ENCODE peak calls at places on chromosomes 6 and 20, in six cellular contexts. One of them, this sample, is unnamed.
A peak's percentile ranks its signal among the peaks of the same experiment; 100 is the strongest.

GRCh38 chr6:62746968-62747367 is 460.9 kb upstream of the KHDRBS2 start:
- DNase-seq in left lung: no peak
- DNase-seq in body of pancreas: no peak
- DNase-seq in Peyer's patch: no peak
- DNase-seq in NT2/D1: no peak
- DNase-seq in HepG2: no peak
- DNase-seq in this sample: no peak

GRCh38 chr6:77136086-77136485 is 327.2 kb downstream of the HTR1B start:
- DNase-seq in body of pancreas: no peak
- DNase-seq in Peyer's patch: no peak
- DNase-seq in HepG2: no peak
- DNase-seq in left lung: no peak
- DNase-seq in NT2/D1: no peak
- DNase-seq in this sample: no peak

GRCh38 chr6:113068569-113068968 is 721.4 kb downstream of the RFPL4B start:
- DNase-seq in Peyer's patch: no peak
- DNase-seq in body of pancreas: no peak
- DNase-seq in HepG2: no peak
- DNase-seq in left lung: no peak
- DNase-seq in NT2/D1: no peak
- DNase-seq in this sample: no peak

GRCh38 chr6:105994522-105995402 is 91.4 kb upstream of the PRDM1 start:
- DNase-seq in body of pancreas: peak; percentile 47
- DNase-seq in Peyer's patch: peak; percentile 58
- DNase-seq in HepG2: no peak
- DNase-seq in NT2/D1: no peak
- DNase-seq in left lung: peak; percentile 71
- DNase-seq in this sample: peak; percentile 25

GRCh38 chr6:111631930-111632460 is 26.3 kb upstream of the TRAF3IP2 start:
- DNase-seq in left lung: no peak
- DNase-seq in HepG2: no peak
- DNase-seq in body of pancreas: peak; percentile 30
- DNase-seq in Peyer's patch: no peak
- DNase-seq in NT2/D1: no peak
- DNase-seq in this sample: no peak

GRCh38 chr6:37582309-37582708 is 82.6 kb upstream of the CCDC167 start:
- DNase-seq in Peyer's patch: no peak
- DNase-seq in body of pancreas: no peak
- DNase-seq in left lung: no peak
- DNase-seq in NT2/D1: no peak
- DNase-seq in HepG2: no peak
- DNase-seq in this sample: no peak

GRCh38 chr20:60800185-60800584 is 451.9 kb upstream of the CDH4 start:
- DNase-seq in HepG2: no peak
- DNase-seq in body of pancreas: no peak
- DNase-seq in NT2/D1: no peak
- DNase-seq in Peyer's patch: no peak
- DNase-seq in left lung: no peak
- DNase-seq in this sample: no peak

GRCh38 chr6:29827579-29828470 is at the start of gene HLA-G:
- DNase-seq in Peyer's patch: no peak
- DNase-seq in left lung: no peak
- DNase-seq in HepG2: no peak
- DNase-seq in body of pancreas: no peak
- DNase-seq in NT2/D1: no peak
- DNase-seq in this sample: no peak

GRCh38 chr6:47392251-47392650 is 82.5 kb upstream of the TNFRSF21 start:
- DNase-seq in Peyer's patch: no peak
- DNase-seq in HepG2: no peak
- DNase-seq in left lung: no peak
- DNase-seq in NT2/D1: peak; percentile 18
- DNase-seq in body of pancreas: no peak
- DNase-seq in this sample: no peak

DNA sequence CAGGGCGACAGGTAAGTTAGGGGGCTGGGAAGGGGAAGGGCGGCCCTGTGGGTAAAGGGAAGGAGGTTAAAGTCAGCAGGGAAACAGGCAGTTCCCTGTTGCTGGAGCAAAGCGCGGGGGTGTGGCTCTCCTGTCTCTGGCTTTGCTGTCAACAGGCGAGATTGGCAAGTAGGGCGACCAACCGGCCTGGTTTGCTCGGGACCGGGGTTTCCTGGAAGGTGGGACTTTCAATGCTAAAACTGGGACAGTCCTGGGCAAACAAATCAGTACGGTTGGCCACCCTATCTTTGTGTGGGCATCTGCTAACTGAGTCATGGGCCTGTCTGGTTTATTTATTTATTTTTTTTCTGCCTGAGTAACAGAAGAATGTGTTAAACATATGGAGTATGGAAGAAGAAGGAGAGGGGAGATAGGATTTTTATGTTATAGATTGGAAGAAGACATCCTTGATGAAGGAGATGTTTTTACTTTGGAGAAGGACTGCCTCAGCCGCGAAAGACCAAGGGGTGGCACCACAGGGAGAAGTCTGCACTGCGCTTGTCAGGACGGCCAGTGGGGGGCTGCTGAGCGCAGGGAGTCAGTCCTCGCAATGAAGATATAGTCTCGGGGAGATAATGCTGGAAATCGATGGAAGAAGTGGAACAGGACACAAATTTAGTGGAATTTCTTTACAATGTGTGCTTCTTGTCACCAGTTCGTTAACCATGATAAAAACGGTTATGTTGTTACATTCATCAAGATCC is 43.4 kb upstream of the ESR1 start:
- DNase-seq in HepG2: peak; percentile 46
- DNase-seq in body of pancreas: peak; percentile 94
- DNase-seq in NT2/D1: peak; percentile 9
- DNase-seq in Peyer's patch: peak; percentile 34
- DNase-seq in left lung: peak; percentile 93
- DNase-seq in this sample: no peak
- H3K4me3 ChIP-seq in HepG2: no peak overlapping the region
- H3K4me3 ChIP-seq in body of pancreas: no peak overlapping the region
- H3K4me3 ChIP-seq in NT2/D1: no peak overlapping the region
- H3K4me3 ChIP-seq in Peyer's patch: no peak overlapping the region
- H3K4me3 ChIP-seq in left lung: peak overlapping the region; percentile 11
- H3K4me3 ChIP-seq in this sample: no peak overlapping the region

DNA sequence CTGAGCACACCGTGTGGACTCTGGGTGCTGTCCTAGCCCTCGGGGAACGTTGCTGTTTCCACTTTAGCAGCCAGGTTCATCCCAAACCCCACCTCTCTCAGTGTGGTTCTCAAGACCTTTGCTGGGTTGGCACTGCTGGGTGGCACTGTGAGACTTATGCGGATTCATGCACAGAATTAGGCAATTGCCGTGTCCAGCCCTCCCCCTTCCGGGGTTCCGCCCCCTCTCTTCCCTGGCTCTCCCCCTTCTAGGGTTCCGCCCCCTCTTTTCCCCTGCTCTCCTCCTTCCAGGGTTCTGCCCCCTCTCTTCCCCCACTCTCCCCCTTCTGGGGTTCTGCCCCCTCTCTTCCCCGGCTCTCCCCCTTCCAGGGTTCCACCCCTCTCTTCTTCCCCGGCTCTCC is 39.8 kb upstream of the SLCO4A1 start:
- DNase-seq in HepG2: no peak
- DNase-seq in body of pancreas: peak; percentile 55
- DNase-seq in NT2/D1: no peak
- DNase-seq in Peyer's patch: no peak
- DNase-seq in left lung: peak; percentile 80
- DNase-seq in this sample: no peak
- H3K4me3 ChIP-seq in HepG2: no peak overlapping the region
- H3K4me3 ChIP-seq in body of pancreas: no peak overlapping the region
- H3K4me3 ChIP-seq in NT2/D1: no peak overlapping the region
- H3K4me3 ChIP-seq in Peyer's patch: peak overlapping the region; percentile 24
- H3K4me3 ChIP-seq in left lung: peak overlapping the region; percentile 24
- H3K4me3 ChIP-seq in this sample: peak overlapping the region; percentile 59

GRCh38 chr6:16697437-16698162 is 63.7 kb downstream of the ATXN1 start:
- DNase-seq in Peyer's patch: no peak
- DNase-seq in body of pancreas: no peak
- DNase-seq in left lung: no peak
- DNase-seq in HepG2: no peak
- DNase-seq in NT2/D1: no peak
- DNase-seq in this sample: no peak

GRCh38 chr6:16698163-16698533 is 63.1 kb downstream of the ATXN1 start:
- DNase-seq in Peyer's patch: no peak
- DNase-seq in body of pancreas: no peak
- DNase-seq in NT2/D1: no peak
- DNase-seq in HepG2: no peak
- DNase-seq in left lung: no peak
- DNase-seq in this sample: no peak

GRCh38 chr6:16704706-16705402 is 56.4 kb downstream of the ATXN1 start:
- DNase-seq in Peyer's patch: no peak
- DNase-seq in body of pancreas: no peak
- DNase-seq in left lung: no peak
- DNase-seq in NT2/D1: no peak
- DNase-seq in HepG2: no peak
- DNase-seq in this sample: no peak

GRCh38 chr6:16698988-16699868 is 62.0 kb downstream of the ATXN1 start:
- DNase-seq in Peyer's patch: no peak
- DNase-seq in NT2/D1: no peak
- DNase-seq in left lung: no peak
- DNase-seq in body of pancreas: no peak
- DNase-seq in HepG2: peak; percentile 94
- DNase-seq in this sample: no peak

DNA sequence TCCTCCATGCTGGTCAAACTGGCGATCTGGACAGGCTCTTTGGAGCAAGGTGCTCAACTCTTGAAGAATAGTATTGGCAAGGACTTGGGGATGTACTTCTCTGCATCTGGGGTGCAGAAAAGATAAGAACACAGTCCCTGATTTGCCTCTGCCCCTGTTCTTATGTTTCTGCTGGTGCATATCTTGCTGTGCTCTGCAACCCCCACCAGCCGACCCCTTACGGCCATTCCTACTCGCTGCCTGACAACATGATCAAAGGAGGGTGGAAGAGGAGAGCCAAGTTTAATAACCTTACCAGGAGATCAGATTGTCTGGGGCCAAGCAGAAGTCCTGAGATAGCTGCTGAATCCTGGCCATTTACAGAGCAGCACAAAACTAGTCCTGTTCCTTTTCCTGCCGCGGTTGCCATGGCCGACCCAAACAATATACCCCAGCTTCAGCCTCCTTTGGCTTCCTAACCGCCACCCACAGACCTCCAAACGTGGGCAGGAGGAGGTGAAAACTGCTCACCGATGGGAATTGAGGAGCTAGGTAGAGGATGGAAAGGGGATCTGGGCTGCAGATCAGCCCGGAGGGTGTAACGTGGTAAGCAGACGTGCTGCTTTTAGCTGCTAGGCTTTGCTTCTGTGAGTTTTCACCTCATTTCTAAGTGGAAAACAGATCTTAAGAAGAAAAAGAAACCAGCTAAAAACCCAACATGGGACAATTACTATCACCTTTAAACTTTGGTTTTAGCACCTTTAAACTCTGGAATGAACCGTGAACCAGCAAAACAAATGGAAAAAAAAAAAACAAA is 60.9 kb downstream of the ATXN1 start:
- DNase-seq in left lung: no peak
- DNase-seq in Peyer's patch: no peak
- DNase-seq in body of pancreas: no peak
- DNase-seq in NT2/D1: no peak
- DNase-seq in HepG2: no peak
- DNase-seq in this sample: peak; percentile 65
- H3K4me3 ChIP-seq in left lung: no peak overlapping the region
- H3K4me3 ChIP-seq in Peyer's patch: peak overlapping the region; percentile 37
- H3K4me3 ChIP-seq in body of pancreas: no peak overlapping the region
- H3K4me3 ChIP-seq in NT2/D1: no peak overlapping the region
- H3K4me3 ChIP-seq in HepG2: no peak overlapping the region
- H3K4me3 ChIP-seq in this sample: peak overlapping the region; percentile 73

GRCh38 chr20:22584630-22584921 is 204 bp upstream of the FOXA2 start:
- DNase-seq in NT2/D1: no peak
- DNase-seq in left lung: peak; percentile 88
- DNase-seq in body of pancreas: peak; percentile 96
- DNase-seq in Peyer's patch: no peak
- DNase-seq in HepG2: peak; percentile 70
- DNase-seq in this sample: no peak

GRCh38 chr20:22582386-22582959 is 1.9 kb downstream of the FOXA2 start:
- DNase-seq in left lung: no peak
- DNase-seq in HepG2: no peak
- DNase-seq in body of pancreas: peak; percentile 29
- DNase-seq in NT2/D1: no peak
- DNase-seq in Peyer's patch: no peak
- DNase-seq in this sample: no peak

GRCh38 chr20:22583773-22584629 is at the start of gene FOXA2:
- DNase-seq in Peyer's patch: no peak
- DNase-seq in NT2/D1: no peak
- DNase-seq in HepG2: peak; percentile 93
- DNase-seq in body of pancreas: peak; percentile 95
- DNase-seq in left lung: peak; percentile 79
- DNase-seq in this sample: no peak

GRCh38 chr20:22581437-22582385 is 2.7 kb downstream of the FOXA2 start:
- DNase-seq in left lung: no peak
- DNase-seq in NT2/D1: no peak
- DNase-seq in Peyer's patch: no peak
- DNase-seq in body of pancreas: peak; percentile 29
- DNase-seq in HepG2: no peak
- DNase-seq in this sample: no peak

GRCh38 chr20:22582960-22583772 is 1.2 kb downstream of the FOXA2 start:
- DNase-seq in HepG2: peak; percentile 36
- DNase-seq in left lung: no peak
- DNase-seq in NT2/D1: no peak
- DNase-seq in Peyer's patch: no peak
- DNase-seq in body of pancreas: peak; percentile 40
- DNase-seq in this sample: no peak
- H3K4me3 ChIP-seq in HepG2: peak overlapping the region; percentile 96
- H3K4me3 ChIP-seq in left lung: peak overlapping the region; percentile 41
- H3K4me3 ChIP-seq in NT2/D1: peak overlapping the region; percentile 26
- H3K4me3 ChIP-seq in Peyer's patch: no peak overlapping the region
- H3K4me3 ChIP-seq in body of pancreas: peak overlapping the region; percentile 83
- H3K4me3 ChIP-seq in this sample: no peak overlapping the region

DNA sequence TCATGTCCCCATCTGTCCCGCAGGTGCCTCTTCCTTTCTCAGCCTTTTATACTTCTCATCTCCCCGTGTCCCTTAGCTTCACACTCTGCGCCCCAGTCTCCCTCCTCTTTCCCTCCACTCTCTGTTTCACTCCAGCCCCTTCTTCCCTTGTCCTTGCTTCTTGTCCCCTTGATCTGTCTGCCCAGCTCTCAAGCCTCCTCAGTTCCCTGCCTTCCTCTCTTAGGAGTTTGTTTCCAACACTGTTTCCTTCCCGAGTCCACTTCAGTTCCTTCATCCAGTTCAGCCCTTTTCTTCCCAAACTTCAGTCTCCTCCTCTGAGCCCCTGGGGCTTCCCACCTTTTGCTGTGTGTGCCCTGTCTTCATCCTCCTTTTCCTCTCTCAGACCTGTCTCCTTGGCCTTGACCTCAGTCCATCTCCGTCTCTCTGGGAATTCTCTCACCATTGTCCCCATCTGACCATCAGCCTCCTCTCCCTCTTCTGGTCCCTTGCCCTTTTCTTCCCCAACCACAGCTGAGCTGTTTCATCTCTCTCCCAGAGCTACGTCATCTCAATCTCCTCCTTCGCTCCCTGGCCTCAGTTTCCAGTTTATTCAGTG is 2.8 kb upstream of the DDR1 start:
- DNase-seq in NT2/D1: no peak
- DNase-seq in left lung: no peak
- DNase-seq in HepG2: no peak
- DNase-seq in body of pancreas: no peak
- DNase-seq in Peyer's patch: no peak
- DNase-seq in this sample: no peak
- H3K4me3 ChIP-seq in NT2/D1: peak overlapping the region; percentile 43
- H3K4me3 ChIP-seq in left lung: no peak overlapping the region
- H3K4me3 ChIP-seq in HepG2: no peak overlapping the region
- H3K4me3 ChIP-seq in body of pancreas: no peak overlapping the region
- H3K4me3 ChIP-seq in Peyer's patch: no peak overlapping the region
- H3K4me3 ChIP-seq in this sample: no peak overlapping the region